ENCODE peak calls at places on chromosomes 16 and 17, in five cellular contexts. One of them, this sample, is unnamed.

GRCh38 chr17:41651625-41652460 is 27.5 kb upstream of the KRT17 start:
- DNase-seq in mucosa of descending colon: peak
- DNase-seq in skeletal muscle cell: no peak
- DNase-seq in H7: no peak
- DNase-seq in left kidney: peak
- DNase-seq in this sample: no peak

GRCh38 chr17:57422574-57423164 is 166.3 kb downstream of the MSI2 start:
- DNase-seq in mucosa of descending colon: no peak
- DNase-seq in skeletal muscle cell: no peak
- DNase-seq in H7: no peak
- DNase-seq in left kidney: no peak
- DNase-seq in this sample: no peak

GRCh38 chr16:67449739-67450138 is 18.8 kb downstream of the HSD11B2 start:
- DNase-seq in mucosa of descending colon: peak
- DNase-seq in skeletal muscle cell: no peak
- DNase-seq in H7: no peak
- DNase-seq in left kidney: no peak
- DNase-seq in this sample: no peak

GRCh38 chr16:11164482-11165270 is 91.3 kb downstream of the SOCS1 start:
- DNase-seq in mucosa of descending colon: no peak
- DNase-seq in skeletal muscle cell: no peak
- DNase-seq in H7: no peak
- DNase-seq in left kidney: peak
- DNase-seq in this sample: peak

GRCh38 chr17:61440697-61441096 is 11.5 kb upstream of the TBX4 start:
- DNase-seq in mucosa of descending colon: no peak
- DNase-seq in skeletal muscle cell: no peak
- DNase-seq in H7: no peak
- DNase-seq in left kidney: no peak
- DNase-seq in this sample: no peak

GRCh38 chr16:48612621-48613020 is 2.6 kb upstream of the N4BP1 start:
- DNase-seq in mucosa of descending colon: no peak
- DNase-seq in skeletal muscle cell: no peak
- DNase-seq in H7: no peak
- DNase-seq in left kidney: no peak
- DNase-seq in this sample: no peak

GRCh38 chr16:65875362-65876199 is 490.9 kb upstream of the CDH5 start:
- DNase-seq in mucosa of descending colon: no peak
- DNase-seq in skeletal muscle cell: no peak
- DNase-seq in H7: no peak
- DNase-seq in left kidney: peak
- DNase-seq in this sample: peak

GRCh38 chr17:31425646-31426045 is 34.2 kb downstream of the RAB11FIP4 start:
- DNase-seq in mucosa of descending colon: no peak
- DNase-seq in skeletal muscle cell: no peak
- DNase-seq in H7: no peak
- DNase-seq in left kidney: peak
- DNase-seq in this sample: peak

GRCh38 chr16:48611329-48612137 is 1.6 kb upstream of the N4BP1 start:
- DNase-seq in mucosa of descending colon: peak
- DNase-seq in skeletal muscle cell: no peak
- DNase-seq in H7: peak
- DNase-seq in left kidney: no peak
- DNase-seq in this sample: no peak

GRCh38 chr17:56756536-56756935 is 77.2 kb downstream of the C17orf67 start:
- DNase-seq in mucosa of descending colon: no peak
- DNase-seq in skeletal muscle cell: peak
- DNase-seq in H7: no peak
- DNase-seq in left kidney: no peak
- DNase-seq in this sample: no peak

GRCh38 chr17:64155751-64156544 is 26.0 kb upstream of the ERN1 start:
- DNase-seq in mucosa of descending colon: peak
- DNase-seq in skeletal muscle cell: no peak
- DNase-seq in H7: peak
- DNase-seq in left kidney: peak
- DNase-seq in this sample: peak

GRCh38 chr16:459761-460160 is 34.3 kb downstream of the RAB11FIP3 start:
- DNase-seq in mucosa of descending colon: no peak
- DNase-seq in skeletal muscle cell: no peak
- DNase-seq in H7: no peak
- DNase-seq in left kidney: no peak
- DNase-seq in this sample: no peak

GRCh38 chr16:1333149-1333812 is at the start of gene BAIAP3:
- DNase-seq in mucosa of descending colon: peak
- DNase-seq in skeletal muscle cell: no peak
- DNase-seq in H7: peak
- DNase-seq in left kidney: peak
- DNase-seq in this sample: peak

GRCh38 chr16:19135896-19136438 is 22.2 kb downstream of the ITPRIPL2 start:
- DNase-seq in mucosa of descending colon: peak
- DNase-seq in skeletal muscle cell: no peak
- DNase-seq in H7: no peak
- DNase-seq in left kidney: no peak
- DNase-seq in this sample: no peak

GRCh38 chr17:74963656-74964055 is 8.9 kb downstream of the HID1 start:
- DNase-seq in mucosa of descending colon: no peak
- DNase-seq in skeletal muscle cell: no peak
- DNase-seq in H7: peak
- DNase-seq in left kidney: no peak
- DNase-seq in this sample: peak

GRCh38 chr16:24819462-24820040 is 26.2 kb upstream of the SLC5A11 start:
- DNase-seq in mucosa of descending colon: no peak
- DNase-seq in skeletal muscle cell: no peak
- DNase-seq in H7: no peak
- DNase-seq in left kidney: no peak
- DNase-seq in this sample: no peak

GRCh38 chr17:72826602-72827001 is 265.9 kb downstream of the SLC39A11 start:
- DNase-seq in mucosa of descending colon: no peak
- DNase-seq in skeletal muscle cell: no peak
- DNase-seq in H7: no peak
- DNase-seq in left kidney: no peak
- DNase-seq in this sample: no peak

GRCh38 chr16:48504216-48504615 is 105.8 kb downstream of the N4BP1 start:
- DNase-seq in mucosa of descending colon: no peak
- DNase-seq in skeletal muscle cell: no peak
- DNase-seq in H7: no peak
- DNase-seq in left kidney: no peak
- DNase-seq in this sample: no peak

GRCh38 chr16:1900452-1900774 is 17.8 kb downstream of the HS3ST6 start:
- DNase-seq in mucosa of descending colon: no peak
- DNase-seq in skeletal muscle cell: no peak
- DNase-seq in H7: no peak
- DNase-seq in left kidney: no peak
- DNase-seq in this sample: no peak

GRCh38 chr17:73317554-73318426 is 6.0 kb upstream of the CDC42EP4 start:
- DNase-seq in mucosa of descending colon: no peak
- DNase-seq in skeletal muscle cell: no peak
- DNase-seq in H7: no peak
- DNase-seq in left kidney: no peak
- DNase-seq in this sample: no peak

GRCh38 chr17:32596206-32596605 is 109.4 kb downstream of the CDK5R1 start:
- DNase-seq in mucosa of descending colon: no peak
- DNase-seq in skeletal muscle cell: no peak
- DNase-seq in H7: no peak
- DNase-seq in left kidney: no peak
- DNase-seq in this sample: no peak

This sample was measured in neural progenitor cell.